ENCODE peak calls at places on chromosomes 11 and 22, in five cellular contexts. N, C, G, A and F are unnamed samples.

GRCh38 chr11:107713009-107713408 is 1.2 kb upstream of the SLN start:
- DNase-seq in N (no peak), C (no peak), G (no peak), A (no peak), F (no peak)

GRCh38 chr11:32385998-32386397 is 49.3 kb downstream of the WT1 start:
- DNase-seq in N (peak; percentile 38), C (peak; percentile 27), G (peak; percentile 47), A (peak; percentile 62), F (peak; percentile 47)

GRCh38 chr11:134382830-134383229 is 29.2 kb downstream of the B3GAT1 start:
- DNase-seq in N (no peak), C (no peak), G (no peak), A (no peak), F (no peak)

GRCh38 chr11:72776844-72777754 is 16.7 kb downstream of the STARD10 start:
- DNase-seq in N (no peak), C (no peak), G (no peak), A (no peak), F (no peak)

GRCh38 chr11:110565344-110565684 is 135.6 kb downstream of the FDX1 start:
- DNase-seq in N (peak; percentile 16), C (no peak), G (no peak), A (no peak), F (no peak)

GRCh38 chr11:7484645-7485044 is 661 bp upstream of the OLFML1 start:
- DNase-seq in N (no peak), C (no peak), G (no peak), A (no peak), F (no peak)

GRCh38 chr11:94224078-94224477 is 80.3 kb upstream of the IZUMO1R start:
- DNase-seq in N (no peak), C (no peak), G (no peak), A (no peak), F (no peak)

GRCh38 chr22:40525250-40525884 is 111.2 kb downstream of the MRTFA start:
- DNase-seq in N (no peak), C (peak; percentile 49), G (peak; percentile 20), A (peak; percentile 87), F (peak; percentile 73)

GRCh38 chr11:65100674-65101350 is 4.8 kb downstream of the VPS51 start:
- DNase-seq in N (no peak), C (no peak), G (no peak), A (no peak), F (no peak)

GRCh38 chr11:111539426-111540113 is 950 bp upstream of the LAYN start:
- DNase-seq in N (no peak), C (no peak), G (no peak), A (no peak), F (no peak)

GRCh38 chr11:47668665-47669064 is 26.3 kb upstream of the MTCH2 start:
- DNase-seq in N (no peak), C (no peak), G (no peak), A (no peak), F (no peak)

DNA sequence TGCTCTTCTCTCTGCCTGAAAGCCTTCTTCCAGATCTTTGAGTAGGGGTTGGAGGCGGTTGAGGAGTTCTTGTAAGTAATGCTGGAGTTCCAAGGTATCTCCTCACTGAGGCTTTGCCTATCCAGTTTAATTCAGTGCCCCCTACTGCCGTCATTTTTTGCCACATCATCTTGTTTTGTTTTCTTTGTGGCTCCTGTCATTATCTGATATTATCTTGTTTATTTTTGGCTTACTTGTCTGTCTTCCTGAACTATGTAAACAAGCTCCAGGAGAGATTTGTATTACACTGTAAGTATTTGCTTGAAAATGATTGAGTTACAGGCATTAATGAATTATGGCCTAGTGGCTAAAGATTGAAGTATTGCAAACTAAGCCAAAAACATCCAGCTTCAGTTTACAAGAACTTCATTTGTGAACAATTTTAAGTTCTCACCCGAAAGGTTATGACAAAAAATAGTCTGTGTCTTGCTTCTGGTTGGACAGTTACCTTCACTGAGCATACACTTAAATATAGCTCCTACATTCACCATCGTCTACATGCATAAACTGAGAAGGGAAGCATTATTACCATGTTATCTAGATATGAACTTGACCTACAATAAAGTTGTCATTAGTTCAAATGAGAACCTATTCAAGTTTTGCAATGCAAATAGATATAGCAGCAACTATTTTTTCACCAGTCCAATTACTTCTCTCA is 154.8 kb downstream of the ARHGAP42 start:
- DNase-seq in N (no peak), C (no peak), G (no peak), A (no peak), F (no peak)
- H3K9ac ChIP-seq in N (no peak overlapping the region), C (no peak overlapping the region), G (no peak overlapping the region), A (no peak overlapping the region), F (no peak overlapping the region)

GRCh38 chr11:128685383-128686044 is 8.4 kb upstream of the FLI1 start:
- DNase-seq in N (no peak), C (no peak), G (no peak), A (no peak), F (no peak)

GRCh38 chr11:128686045-128686741 is 7.7 kb upstream of the FLI1 start:
- DNase-seq in N (no peak), C (no peak), G (no peak), A (no peak), F (no peak)

GRCh38 chr11:128687321-128687720 is 6.6 kb upstream of the FLI1 start:
- DNase-seq in N (no peak), C (no peak), G (no peak), A (no peak), F (no peak)

GRCh38 chr11:128686745-128687177 is 7.1 kb upstream of the FLI1 start:
- DNase-seq in N (no peak), C (peak; percentile 40), G (peak; percentile 39), A (no peak), F (no peak)

GRCh38 chr11:128684582-128685382 is 9.1 kb upstream of the FLI1 start:
- DNase-seq in N (no peak), C (no peak), G (no peak), A (no peak), F (no peak)
- H3K4me1 ChIP-seq in N (no peaks in the 10 kb centered on the region), C (no peaks in the 10 kb centered on the region), G (peaks cover 5% of the 10 kb centered on the region), A (no peaks in the 10 kb centered on the region), F (peaks cover 17% of the 10 kb centered on the region)

GRCh38 chr11:77115956-77116355 is 12.1 kb upstream of the MYO7A start:
- DNase-seq in N (no peak), C (no peak), G (no peak), A (no peak), F (no peak)

GRCh38 chr11:77114089-77114463 is 11.4 kb downstream of the OMP start:
- DNase-seq in N (no peak), C (no peak), G (no peak), A (no peak), F (no peak)

GRCh38 chr11:77113382-77114088 is 10.9 kb downstream of the OMP start:
- DNase-seq in N (no peak), C (peak; percentile 33), G (no peak), A (peak; percentile 70), F (peak; percentile 40)

GRCh38 chr11:77117485-77117884 is 10.6 kb upstream of the MYO7A start:
- DNase-seq in N (no peak), C (no peak), G (no peak), A (no peak), F (no peak)

GRCh38 chr11:77115181-77115611 is 12.6 kb downstream of the OMP start:
- DNase-seq in N (no peak), C (no peak), G (no peak), A (peak; percentile 61), F (no peak)
- H3K27ac ChIP-seq in N (no peak overlapping the region), C (no peak overlapping the region), G (no peak overlapping the region), A (no peak overlapping the region), F (no peak overlapping the region)

GRCh38 chr11:66465371-66466224 is 1.1 kb upstream of the PELI3 start:
- DNase-seq in N (no peak), C (no peak), G (no peak), A (peak; percentile 64), F (no peak)
- H3K9ac ChIP-seq in N (peak overlapping the region; percentile 83), C (no peak overlapping the region), G (no peak overlapping the region), A (peak overlapping the region; percentile 46), F (peak overlapping the region; percentile 72)